ENCODE peak calls at places on chromosomes 11 and 22, in seven cellular contexts. One of them, this sample, is unnamed.

GRCh38 chr22:41682033-41682807 is 6.4 kb downstream of the SNU13 start:
- DNase-seq in iPS DF 6.9: no peak
- DNase-seq in T47D: no peak
- DNase-seq in NCI-H2171: peak; percentile 64
- DNase-seq in C1 segment of cervical spinal cord: peak; percentile 81
- DNase-seq in DMS 273 treated with DMSO at 0.1 percent for 48 hours: no peak
- DNase-seq in fibroblast of lung: peak; percentile 88
- DNase-seq in this sample: no peak

GRCh38 chr22:37244114-37244921 is at the start of gene RAC2:
- DNase-seq in DMS 273 treated with DMSO at 0.1 percent for 48 hours: no peak
- DNase-seq in fibroblast of lung: peak; percentile 41
- DNase-seq in iPS DF 6.9: no peak
- DNase-seq in C1 segment of cervical spinal cord: peak; percentile 54
- DNase-seq in T47D: peak; percentile 71
- DNase-seq in NCI-H2171: peak; percentile 45
- DNase-seq in this sample: no peak

GRCh38 chr22:24494535-24495364 is at the start of gene UPB1:
- DNase-seq in NCI-H2171: no peak
- DNase-seq in DMS 273 treated with DMSO at 0.1 percent for 48 hours: no peak
- DNase-seq in T47D: no peak
- DNase-seq in fibroblast of lung: no peak
- DNase-seq in C1 segment of cervical spinal cord: no peak
- DNase-seq in iPS DF 6.9: no peak
- DNase-seq in this sample: no peak

GRCh38 chr11:115580416-115580815 is 76.2 kb upstream of the CADM1 start:
- DNase-seq in NCI-H2171: no peak
- DNase-seq in iPS DF 6.9: no peak
- DNase-seq in C1 segment of cervical spinal cord: no peak
- DNase-seq in fibroblast of lung: no peak
- DNase-seq in DMS 273 treated with DMSO at 0.1 percent for 48 hours: no peak
- DNase-seq in T47D: no peak
- DNase-seq in this sample: no peak

GRCh38 chr11:46272816-46273427 is 4.5 kb upstream of the CREB3L1 start:
- DNase-seq in T47D: no peak
- DNase-seq in NCI-H2171: peak; percentile 2
- DNase-seq in DMS 273 treated with DMSO at 0.1 percent for 48 hours: no peak
- DNase-seq in fibroblast of lung: peak; percentile 76
- DNase-seq in iPS DF 6.9: no peak
- DNase-seq in C1 segment of cervical spinal cord: no peak
- DNase-seq in this sample: no peak

GRCh38 chr11:108713076-108713790 is 48.4 kb downstream of the DDX10 start:
- DNase-seq in DMS 273 treated with DMSO at 0.1 percent for 48 hours: no peak
- DNase-seq in NCI-H2171: no peak
- DNase-seq in C1 segment of cervical spinal cord: no peak
- DNase-seq in T47D: no peak
- DNase-seq in fibroblast of lung: peak; percentile 50
- DNase-seq in iPS DF 6.9: no peak
- DNase-seq in this sample: no peak

GRCh38 chr11:111429066-111429506 is 50.0 kb upstream of the POU2AF1 start:
- DNase-seq in fibroblast of lung: peak; percentile 71
- DNase-seq in C1 segment of cervical spinal cord: no peak
- DNase-seq in NCI-H2171: no peak
- DNase-seq in DMS 273 treated with DMSO at 0.1 percent for 48 hours: no peak
- DNase-seq in T47D: peak; percentile 84
- DNase-seq in iPS DF 6.9: no peak
- DNase-seq in this sample: peak; percentile 62

GRCh38 chr11:92528051-92528450 is 303.4 kb downstream of the FAT3 start:
- DNase-seq in NCI-H2171: no peak
- DNase-seq in DMS 273 treated with DMSO at 0.1 percent for 48 hours: no peak
- DNase-seq in T47D: peak; percentile 93
- DNase-seq in C1 segment of cervical spinal cord: no peak
- DNase-seq in fibroblast of lung: peak; percentile 88
- DNase-seq in iPS DF 6.9: no peak
- DNase-seq in this sample: no peak

GRCh38 chr11:70394211-70394950 is 3.9 kb upstream of the CTTN start:
- DNase-seq in NCI-H2171: no peak
- DNase-seq in iPS DF 6.9: no peak
- DNase-seq in T47D: no peak
- DNase-seq in fibroblast of lung: no peak
- DNase-seq in DMS 273 treated with DMSO at 0.1 percent for 48 hours: no peak
- DNase-seq in C1 segment of cervical spinal cord: no peak
- DNase-seq in this sample: no peak

GRCh38 chr11:34495239-34495723 is 18.3 kb downstream of the ELF5 start:
- DNase-seq in C1 segment of cervical spinal cord: no peak
- DNase-seq in NCI-H2171: no peak
- DNase-seq in T47D: no peak
- DNase-seq in fibroblast of lung: no peak
- DNase-seq in iPS DF 6.9: no peak
- DNase-seq in DMS 273 treated with DMSO at 0.1 percent for 48 hours: no peak
- DNase-seq in this sample: no peak

GRCh38 chr22:33271390-33272161 is 213.4 kb upstream of the SYN3 start:
- DNase-seq in C1 segment of cervical spinal cord: peak; percentile 56
- DNase-seq in T47D: peak; percentile 45
- DNase-seq in fibroblast of lung: peak; percentile 7
- DNase-seq in iPS DF 6.9: no peak
- DNase-seq in NCI-H2171: peak; percentile 69
- DNase-seq in DMS 273 treated with DMSO at 0.1 percent for 48 hours: no peak
- DNase-seq in this sample: no peak

GRCh38 chr11:31812392-31813241 is 1.5 kb upstream of the PAX6 start:
- DNase-seq in iPS DF 6.9: no peak
- DNase-seq in C1 segment of cervical spinal cord: peak; percentile 68
- DNase-seq in NCI-H2171: peak; percentile 54
- DNase-seq in fibroblast of lung: no peak
- DNase-seq in DMS 273 treated with DMSO at 0.1 percent for 48 hours: no peak
- DNase-seq in T47D: peak; percentile 38
- DNase-seq in this sample: peak; percentile 50

GRCh38 chr11:11850668-11851067 is 8.9 kb downstream of the USP47 start:
- DNase-seq in iPS DF 6.9: no peak
- DNase-seq in DMS 273 treated with DMSO at 0.1 percent for 48 hours: no peak
- DNase-seq in NCI-H2171: no peak
- DNase-seq in fibroblast of lung: no peak
- DNase-seq in C1 segment of cervical spinal cord: no peak
- DNase-seq in T47D: no peak
- DNase-seq in this sample: no peak

GRCh38 chr22:32985899-32986772 is 72.0 kb downstream of the SYN3 start:
- DNase-seq in fibroblast of lung: peak; percentile 82
- DNase-seq in T47D: peak; percentile 73
- DNase-seq in iPS DF 6.9: peak; percentile 89
- DNase-seq in NCI-H2171: no peak
- DNase-seq in DMS 273 treated with DMSO at 0.1 percent for 48 hours: no peak
- DNase-seq in C1 segment of cervical spinal cord: peak; percentile 70
- DNase-seq in this sample: peak; percentile 58

GRCh38 chr22:40764743-40765441 is 54.3 kb downstream of the SLC25A17 start:
- DNase-seq in iPS DF 6.9: no peak
- DNase-seq in fibroblast of lung: no peak
- DNase-seq in NCI-H2171: no peak
- DNase-seq in T47D: no peak
- DNase-seq in C1 segment of cervical spinal cord: no peak
- DNase-seq in DMS 273 treated with DMSO at 0.1 percent for 48 hours: no peak
- DNase-seq in this sample: no peak

GRCh38 chr11:43532046-43532445 is 148.5 kb upstream of the HSD17B12 start:
- DNase-seq in T47D: no peak
- DNase-seq in NCI-H2171: no peak
- DNase-seq in iPS DF 6.9: no peak
- DNase-seq in C1 segment of cervical spinal cord: no peak
- DNase-seq in fibroblast of lung: no peak
- DNase-seq in DMS 273 treated with DMSO at 0.1 percent for 48 hours: no peak
- DNase-seq in this sample: no peak

GRCh38 chr22:48697223-48697622 is 1130.5 kb downstream of the BRD1 start:
- DNase-seq in C1 segment of cervical spinal cord: no peak
- DNase-seq in iPS DF 6.9: no peak
- DNase-seq in DMS 273 treated with DMSO at 0.1 percent for 48 hours: no peak
- DNase-seq in NCI-H2171: no peak
- DNase-seq in fibroblast of lung: no peak
- DNase-seq in T47D: no peak
- DNase-seq in this sample: no peak

GRCh38 chr11:111982532-111983186 is 42.5 kb upstream of the DLAT start:
- DNase-seq in NCI-H2171: no peak
- DNase-seq in C1 segment of cervical spinal cord: no peak
- DNase-seq in fibroblast of lung: no peak
- DNase-seq in DMS 273 treated with DMSO at 0.1 percent for 48 hours: no peak
- DNase-seq in iPS DF 6.9: no peak
- DNase-seq in T47D: no peak
- DNase-seq in this sample: no peak

GRCh38 chr11:128734439-128735224 is 40.8 kb downstream of the FLI1 start:
- DNase-seq in iPS DF 6.9: no peak
- DNase-seq in DMS 273 treated with DMSO at 0.1 percent for 48 hours: no peak
- DNase-seq in C1 segment of cervical spinal cord: peak; percentile 53
- DNase-seq in NCI-H2171: no peak
- DNase-seq in T47D: no peak
- DNase-seq in fibroblast of lung: no peak
- DNase-seq in this sample: no peak

GRCh38 chr11:50155508-50155907 is 122.8 kb downstream of the OR4C45 start:
- DNase-seq in NCI-H2171: no peak
- DNase-seq in C1 segment of cervical spinal cord: no peak
- DNase-seq in DMS 273 treated with DMSO at 0.1 percent for 48 hours: no peak
- DNase-seq in fibroblast of lung: no peak
- DNase-seq in iPS DF 6.9: no peak
- DNase-seq in T47D: peak; percentile 79
- DNase-seq in this sample: no peak

This sample was measured in NCI-H146.